ENCODE peak calls at places on chromosomes 11 and 22, in four cellular contexts. One of them, this sample, is unnamed.

GRCh38 chr11:11022126-11022730 is 164.4 kb upstream of the ZBED5 start:
- DNase-seq in HepG2: no peak
- DNase-seq in A549: peak
- DNase-seq in K562: peak
- DNase-seq in this sample: no peak

GRCh38 chr11:57399221-57399620 is 8.8 kb upstream of the PRG2 start:
- DNase-seq in A549: no peak
- DNase-seq in K562: no peak
- DNase-seq in HepG2: no peak
- DNase-seq in this sample: no peak

GRCh38 chr11:5666396-5666780 is 18.5 kb downstream of the TRIM5 start:
- DNase-seq in A549: no peak
- DNase-seq in HepG2: no peak
- DNase-seq in K562: no peak
- DNase-seq in this sample: no peak

GRCh38 chr11:96328395-96329010 is 14.5 kb downstream of the MAML2 start:
- DNase-seq in A549: no peak
- DNase-seq in HepG2: no peak
- DNase-seq in K562: peak
- DNase-seq in this sample: no peak

GRCh38 chr11:22459053-22459452 is 120.9 kb downstream of the SLC17A6 start:
- DNase-seq in HepG2: no peak
- DNase-seq in K562: no peak
- DNase-seq in A549: no peak
- DNase-seq in this sample: no peak

GRCh38 chr22:29359469-29359868 is 28.9 kb downstream of the AP1B1 start:
- DNase-seq in A549: peak
- DNase-seq in HepG2: peak
- DNase-seq in K562: peak
- DNase-seq in this sample: no peak

GRCh38 chr11:34176980-34177319 is 71.5 kb downstream of the NAT10 start:
- DNase-seq in A549: no peak
- DNase-seq in K562: no peak
- DNase-seq in HepG2: no peak
- DNase-seq in this sample: no peak

GRCh38 chr11:60528934-60529333 is 13.7 kb downstream of the MS4A13 start:
- DNase-seq in K562: no peak
- DNase-seq in A549: no peak
- DNase-seq in HepG2: no peak
- DNase-seq in this sample: peak

GRCh38 chr11:45384016-45384415 is 97.9 kb upstream of the SYT13 start:
- DNase-seq in A549: no peak
- DNase-seq in K562: no peak
- DNase-seq in HepG2: no peak
- DNase-seq in this sample: no peak

GRCh38 chr22:48432721-48433518 is 1394.8 kb downstream of the BRD1 start:
- DNase-seq in A549: no peak
- DNase-seq in K562: no peak
- DNase-seq in HepG2: no peak
- DNase-seq in this sample: no peak

GRCh38 chr11:28763876-28764275 is 655.7 kb downstream of the METTL15 start:
- DNase-seq in K562: no peak
- DNase-seq in A549: no peak
- DNase-seq in HepG2: no peak
- DNase-seq in this sample: no peak

GRCh38 chr22:27647540-27647939 is 154.0 kb downstream of the MN1 start:
- DNase-seq in K562: no peak
- DNase-seq in HepG2: peak
- DNase-seq in A549: no peak
- DNase-seq in this sample: no peak

DNA sequence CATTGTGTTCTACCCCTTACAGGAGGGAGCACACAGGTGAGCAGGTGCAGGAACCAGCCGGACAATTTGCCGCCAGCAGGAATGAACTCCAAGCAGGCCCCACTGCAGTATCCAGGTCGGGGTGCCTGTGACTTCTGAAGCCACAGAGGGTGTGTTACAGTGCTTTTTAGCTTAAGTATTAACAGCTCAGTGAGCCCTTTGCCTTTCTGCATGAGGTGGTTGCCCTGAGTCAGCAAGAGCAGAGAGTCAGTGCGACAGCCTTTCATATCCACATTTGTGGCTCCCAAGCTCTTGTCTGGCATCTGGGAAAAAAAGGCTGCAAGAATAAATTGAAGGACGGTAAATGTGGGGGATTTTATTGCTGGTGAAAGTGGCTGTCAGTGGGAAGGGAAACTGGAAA is 366.7 kb upstream of the LRRC4C start:
- DNase-seq in HepG2: no peak
- DNase-seq in K562: no peak
- DNase-seq in A549: no peak
- DNase-seq in this sample: no peak
- TF ChIP-seq CHD4 in HepG2: no peak
- TF ChIP-seq CHD4 in K562: no peak
- TF ChIP-seq CHD4 in A549: no peak
- TF ChIP-seq CHD4 in this sample: no peak

GRCh38 chr11:3615998-3616397 is 25.8 kb downstream of the ART5 start:
- DNase-seq in HepG2: no peak
- DNase-seq in A549: no peak
- DNase-seq in K562: no peak
- DNase-seq in this sample: no peak

GRCh38 chr11:3611976-3612678 is 29.7 kb downstream of the ART5 start:
- DNase-seq in K562: no peak
- DNase-seq in HepG2: no peak
- DNase-seq in A549: no peak
- DNase-seq in this sample: no peak

GRCh38 chr11:3616721-3617460 is 24.9 kb downstream of the ART5 start:
- DNase-seq in A549: no peak
- DNase-seq in K562: no peak
- DNase-seq in HepG2: no peak
- DNase-seq in this sample: no peak

GRCh38 chr11:3613998-3614741 is 27.6 kb downstream of the ART5 start:
- DNase-seq in K562: no peak
- DNase-seq in A549: no peak
- DNase-seq in HepG2: no peak
- DNase-seq in this sample: no peak

GRCh38 chr11:3614742-3615171 is 27.0 kb downstream of the ART5 start:
- DNase-seq in HepG2: no peak
- DNase-seq in A549: no peak
- DNase-seq in K562: peak
- DNase-seq in this sample: peak
- TF ChIP-seq CHD4 in HepG2: no peak
- TF ChIP-seq CHD4 in A549: no peak
- TF ChIP-seq CHD4 in K562: no peak
- TF ChIP-seq CHD4 in this sample: no peak

DNA sequence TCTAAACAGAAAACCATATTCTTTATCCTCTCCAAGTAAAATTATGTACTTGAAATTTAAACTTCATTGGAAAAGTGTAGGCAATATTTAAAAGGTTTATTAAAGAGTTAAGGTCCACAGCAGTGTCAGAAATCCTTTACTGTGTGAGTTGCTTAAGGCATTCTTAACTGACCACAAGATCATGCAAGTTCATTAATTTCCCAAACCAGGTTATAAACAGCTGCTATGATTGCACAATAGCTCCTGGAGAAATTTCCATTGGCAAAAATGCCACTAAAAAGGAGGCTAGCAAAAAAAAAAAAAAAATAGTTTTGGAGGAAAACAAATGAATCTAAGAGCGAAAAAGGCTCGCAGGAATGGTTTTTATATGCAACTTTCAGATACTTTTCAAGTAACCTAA is 106.2 kb downstream of the ETS1 start:
- DNase-seq in K562: no peak
- DNase-seq in A549: no peak
- DNase-seq in HepG2: no peak
- DNase-seq in this sample: no peak
- TF ChIP-seq CHD4 in K562: no peak
- TF ChIP-seq CHD4 in A549: no peak
- TF ChIP-seq CHD4 in HepG2: no peak
- TF ChIP-seq CHD4 in this sample: no peak

GRCh38 chr11:36427079-36427478 is 83.0 kb downstream of the TRAF6 start:
- DNase-seq in K562: no peak
- DNase-seq in HepG2: no peak
- DNase-seq in A549: no peak
- DNase-seq in this sample: no peak
- TF ChIP-seq CHD4 in K562: no peak
- TF ChIP-seq CHD4 in HepG2: no peak
- TF ChIP-seq CHD4 in A549: no peak
- TF ChIP-seq CHD4 in this sample: no peak

GRCh38 chr11:107545101-107545514 is 20.4 kb downstream of the ALKBH8 start:
- DNase-seq in K562: no peak
- DNase-seq in HepG2: no peak
- DNase-seq in A549: no peak
- DNase-seq in this sample: no peak
- TF ChIP-seq CHD4 in K562: no peak
- TF ChIP-seq CHD4 in HepG2: no peak
- TF ChIP-seq CHD4 in A549: no peak
- TF ChIP-seq CHD4 in this sample: no peak

This sample was measured in GM12878.